ENCODE peak calls at places on chromosomes 1 and 21, in four cellular contexts. G, N, U and J are unnamed samples.
A peak's percentile ranks its signal among the peaks of the same experiment; 100 is the strongest.

GRCh38 chr1:26950602-26951001 is 9.7 kb downstream of the KDF1 start:
- DNase-seq in G (no peak), N (no peak), U (no peak), J (no peak)

GRCh38 chr1:211036701-211037494 is 97.0 kb downstream of the KCNH1 start:
- DNase-seq in N (no peak), U (no peak), G (no peak), J (peak; percentile 94)

GRCh38 chr1:115543247-115543646 is 98.5 kb upstream of the VANGL1 start:
- DNase-seq in N (no peak), G (no peak), U (no peak), J (no peak)

GRCh38 chr1:219385786-219386427 is 212.2 kb downstream of the LYPLAL1 start:
- DNase-seq in G (peak; percentile 65), N (no peak), U (no peak), J (peak; percentile 36)

GRCh38 chr1:23865543-23865930 is 2.6 kb downstream of the FUCA1 start:
- DNase-seq in N (no peak), G (peak; percentile 13), U (no peak), J (no peak)

GRCh38 chr1:171141336-171142051 is 43.6 kb upstream of the FMO2 start:
- DNase-seq in U (no peak), N (peak; percentile 86), G (peak; percentile 29), J (peak; percentile 66)

GRCh38 chr1:101451888-101452287 is 215.1 kb downstream of the S1PR1 start:
- DNase-seq in N (no peak), U (no peak), G (no peak), J (no peak)

GRCh38 chr1:244466724-244467123 is 5.7 kb downstream of the CATSPERE start:
- DNase-seq in U (no peak), N (no peak), G (no peak), J (no peak)

GRCh38 chr1:169944621-169945020 is 50.9 kb upstream of the SCYL3 start:
- DNase-seq in U (no peak), N (no peak), G (no peak), J (no peak)

GRCh38 chr1:3986686-3987218 is 86.7 kb upstream of the C1orf174 start:
- DNase-seq in G (no peak), U (no peak), N (no peak), J (no peak)

GRCh38 chr1:225919906-225920305 is 4.1 kb downstream of the PYCR2 start:
- DNase-seq in N (peak; percentile 92), G (peak; percentile 95), U (no peak), J (peak; percentile 61)

GRCh38 chr21:37407719-37408455 is 41.3 kb downstream of the DYRK1A start:
- DNase-seq in N (no peak), U (no peak), G (no peak), J (peak; percentile 60)

GRCh38 chr1:156809281-156809680 is 7.4 kb downstream of the SH2D2A start:
- DNase-seq in U (no peak), G (no peak), N (no peak), J (no peak)

GRCh38 chr1:117268926-117269378 is 58.2 kb upstream of the VTCN1 start:
- DNase-seq in N (no peak), G (peak; percentile 19), U (no peak), J (peak; percentile 68)

GRCh38 chr1:187985145-187985896 is 1156.6 kb downstream of the PLA2G4A start:
- DNase-seq in G (no peak), N (no peak), U (no peak), J (peak; percentile 2)

GRCh38 chr1:162712317-162713029 is 78.0 kb upstream of the HSD17B7 start:
- DNase-seq in G (peak; percentile 35), U (no peak), N (no peak), J (no peak)

GRCh38 chr1:169271094-169271493 is 96.5 kb downstream of the NME7 start:
- DNase-seq in U (no peak), G (no peak), N (no peak), J (no peak)

GRCh38 chr1:8294170-8294697 is 23.7 kb upstream of the SLC45A1 start:
- DNase-seq in U (no peak), N (no peak), G (no peak), J (no peak)

GRCh38 chr1:180363596-180363995 is 133.5 kb downstream of the LHX4 start:
- DNase-seq in U (no peak), N (no peak), G (no peak), J (no peak)

GRCh38 chr1:110471131-110471530 is 20.2 kb downstream of the PROK1 start:
- DNase-seq in U (no peak), G (no peak), N (no peak), J (no peak)

GRCh38 chr1:243496173-243496553 is 240.3 kb downstream of the SDCCAG8 start:
- DNase-seq in N (no peak), G (no peak), U (no peak), J (no peak)

GRCh38 chr1:20291621-20292020 is 946 bp downstream of the VWA5B1 start:
- DNase-seq in U (no peak), G (no peak), N (no peak), J (no peak)

GRCh38 chr1:71273326-71273725 is 192.5 kb upstream of the ZRANB2 start:
- DNase-seq in N (no peak), G (no peak), U (no peak), J (peak; percentile 3)

GRCh38 chr1:210289248-210289647 is 39.5 kb upstream of the HHAT start:
- DNase-seq in N (no peak), U (no peak), G (no peak), J (no peak)

GRCh38 chr1:90724926-90725325 is 7.8 kb upstream of the BARHL2 start:
- DNase-seq in U (no peak), N (no peak), G (no peak), J (no peak)